ENCODE peak calls at places on chromosome 4, in seven cellular contexts. H, D, V, A, T, B and X are unnamed samples.

GRCh38 chr4:54001558-54002365 is 62.6 kb downstream of the CHIC2 start:
- DNase-seq in H (no peak), B (no peak), V (no peak), D (no peak), T (peak), A (no peak), X (no peak)

GRCh38 chr4:94516067-94516466 is 64.3 kb downstream of the PDLIM5 start:
- DNase-seq in T (no peak), A (no peak), B (no peak), V (no peak), D (peak), H (no peak), X (no peak)

GRCh38 chr4:54230479-54231418 is 1.7 kb downstream of the PDGFRA start:
- DNase-seq in B (no peak), T (no peak), V (no peak), A (no peak), D (peak), H (no peak), X (no peak)

GRCh38 chr4:38869511-38869910 is 1.9 kb downstream of the FAM114A1 start:
- DNase-seq in V (no peak), D (peak), B (no peak), T (no peak), A (no peak), H (no peak), X (no peak)

GRCh38 chr4:74805601-74806000 is 11.3 kb upstream of the BTC start:
- DNase-seq in D (peak), B (no peak), T (no peak), A (no peak), H (no peak), V (no peak), X (no peak)

GRCh38 chr4:82561745-82562552 is at the start of gene TMEM150C:
- DNase-seq in H (no peak), V (peak), A (peak), T (no peak), D (peak), B (no peak), X (no peak)

GRCh38 chr4:98945297-98945850 is 16.4 kb upstream of the EIF4E start:
- DNase-seq in H (no peak), B (no peak), T (peak), D (peak), V (no peak), A (no peak), X (no peak)

GRCh38 chr4:134470544-134470943 is 269.0 kb upstream of the PABPC4L start:
- DNase-seq in V (peak), B (no peak), T (peak), A (no peak), D (no peak), H (no peak), X (no peak)

GRCh38 chr4:20839957-20840356 is 139.7 kb downstream of the PACRGL start:
- DNase-seq in T (no peak), V (no peak), B (no peak), D (peak), H (no peak), A (no peak), X (no peak)

GRCh38 chr4:123777297-123777859 is 380.8 kb downstream of the SPRY1 start:
- DNase-seq in A (no peak), V (peak), H (no peak), D (peak), T (no peak), B (no peak), X (no peak)

GRCh38 chr4:144808034-144808433 is 162.1 kb downstream of the HHIP start:
- DNase-seq in V (no peak), T (no peak), B (no peak), D (no peak), H (no peak), A (no peak), X (no peak)

GRCh38 chr4:38781854-38782261 is 932 bp downstream of the TLR10 start:
- DNase-seq in D (no peak), T (peak), A (no peak), H (no peak), B (no peak), V (no peak), X (no peak)